ENCODE peak calls at places on chromosomes 4 and X, in seven cellular contexts. F, E, X, Q, J, I and L are unnamed samples.

GRCh38 chrX:39745782-39746181 is 352.0 kb downstream of the BCOR start:
- DNase-seq in X (no peak), J (no peak), E (no peak), F (no peak), Q (no peak), I (no peak), L (no peak)

GRCh38 chr4:76514087-76514486 is 79.1 kb downstream of the SHROOM3 start:
- DNase-seq in X (no peak), E (no peak), Q (no peak), I (no peak), J (no peak), F (no peak), L (no peak)

GRCh38 chr4:168304744-168305459 is 13.7 kb downstream of the DDX60 start:
- DNase-seq in X (peak), J (no peak), I (no peak), Q (no peak), F (no peak), E (no peak), L (peak)

GRCh38 chrX:37350034-37350365 is 836 bp downstream of the PRRG1 start:
- DNase-seq in I (no peak), F (no peak), X (peak), E (no peak), J (no peak), Q (no peak), L (no peak)

GRCh38 chrX:17861496-17862011 is 456 bp upstream of the RAI2 start:
- DNase-seq in X (no peak), I (no peak), Q (no peak), E (no peak), F (no peak), J (no peak), L (no peak)

GRCh38 chr4:123672987-123673386 is 276.4 kb downstream of the SPRY1 start:
- DNase-seq in E (no peak), X (peak), Q (no peak), I (no peak), F (no peak), J (no peak), L (peak)

GRCh38 chrX:29890646-29891200 is 324.6 kb upstream of the MAGEB2 start:
- DNase-seq in E (no peak), F (no peak), X (no peak), Q (no peak), J (no peak), I (no peak), L (no peak)

GRCh38 chr4:92864176-92864575 is 560.4 kb downstream of the GRID2 start:
- DNase-seq in Q (no peak), F (no peak), X (no peak), I (no peak), E (no peak), J (no peak), L (no peak)

GRCh38 chr4:16794816-16795445 is 103.5 kb downstream of the LDB2 start:
- DNase-seq in J (peak), Q (no peak), E (no peak), X (peak), I (peak), F (no peak), L (peak)

GRCh38 chrX:136767104-136767941 is 13.4 kb downstream of the ARHGEF6 start:
- DNase-seq in E (peak), X (peak), J (peak), F (peak), I (peak), Q (peak), L (peak)

GRCh38 chrX:1466232-1466661 is 13.5 kb upstream of the ASMTL start:
- DNase-seq in Q (peak), I (no peak), X (no peak), J (no peak), E (peak), F (peak), L (no peak)